ENCODE peak calls at places on chromosomes 13 and 19, in seven cellular contexts. Q, C, A, O, E, K and M are unnamed samples.
A peak's percentile ranks its signal among the peaks of the same experiment; 100 is the strongest.

GRCh38 chr13:88552966-88553365 is 881.8 kb downstream of the SLITRK5 start:
- DNase-seq in Q (no peak), C (no peak), A (no peak), O (no peak), E (no peak), K (no peak), M (no peak)

GRCh38 chr19:2474232-2475017 is 1.5 kb upstream of the GADD45B start:
- DNase-seq in Q (peak; percentile 88), C (peak; percentile 95), A (peak; percentile 91), O (peak; percentile 79), E (peak; percentile 64), K (peak; percentile 92), M (peak; percentile 85)

GRCh38 chr13:91056746-91057145 is 290.7 kb upstream of the MIR17HG start:
- DNase-seq in Q (no peak), C (no peak), A (no peak), O (no peak), E (no peak), K (no peak), M (no peak)

GRCh38 chr13:30486230-30487074 is 20.7 kb upstream of the HMGB1 start:
- DNase-seq in Q (no peak), C (no peak), A (peak; percentile 56), O (peak; percentile 37), E (peak; percentile 87), K (peak; percentile 16), M (no peak)

GRCh38 chr13:37014609-37015008 is 14.0 kb downstream of the EXOSC8 start:
- DNase-seq in Q (no peak), C (no peak), A (peak; percentile 2), O (no peak), E (no peak), K (peak; percentile 2), M (no peak)

GRCh38 chr19:46944918-46945628 is 74.6 kb upstream of the NPAS1 start:
- DNase-seq in Q (no peak), C (peak; percentile 90), A (peak; percentile 70), O (peak; percentile 53), E (no peak), K (peak; percentile 62), M (peak; percentile 61)

GRCh38 chr13:109251958-109252357 is 534.4 kb downstream of the IRS2 start:
- DNase-seq in Q (no peak), C (no peak), A (peak; percentile 50), O (no peak), E (peak; percentile 33), K (no peak), M (no peak)

GRCh38 chr19:45508931-45509691 is 1.8 kb downstream of the VASP start:
- DNase-seq in Q (no peak), C (peak; percentile 77), A (peak; percentile 79), O (peak; percentile 64), E (peak; percentile 50), K (peak; percentile 84), M (peak; percentile 80)

GRCh38 chr19:2668188-2668763 is 34.2 kb downstream of the GNG7 start:
- DNase-seq in Q (no peak), C (no peak), A (no peak), O (no peak), E (no peak), K (no peak), M (no peak)

GRCh38 chr13:32669030-32669646 is 82.9 kb downstream of the PDS5B start:
- DNase-seq in Q (no peak), C (peak; percentile 76), A (peak; percentile 55), O (peak; percentile 42), E (peak; percentile 39), K (peak; percentile 74), M (no peak)

GRCh38 chr13:74575729-74576125 is 441.5 kb upstream of the KLF12 start:
- DNase-seq in Q (peak; percentile 57), C (peak; percentile 86), A (peak; percentile 72), O (peak; percentile 49), E (no peak), K (peak; percentile 70), M (peak; percentile 18)

GRCh38 chr13:45454204-45454603 is 10.5 kb upstream of the COG3 start:
- DNase-seq in Q (no peak), C (no peak), A (no peak), O (no peak), E (no peak), K (no peak), M (no peak)

GRCh38 chr13:33119886-33120543 is 103.8 kb downstream of the KL start:
- DNase-seq in Q (no peak), C (no peak), A (peak; percentile 79), O (peak; percentile 73), E (peak; percentile 97), K (no peak), M (no peak)

GRCh38 chr13:73849292-73849691 is 284.9 kb downstream of the KLF12 start:
- DNase-seq in Q (no peak), C (peak; percentile 64), A (peak; percentile 47), O (peak; percentile 31), E (no peak), K (peak; percentile 60), M (no peak)

GRCh38 chr13:48979892-48980291 is 4.2 kb downstream of the FNDC3A start:
- DNase-seq in Q (no peak), C (no peak), A (no peak), O (no peak), E (no peak), K (no peak), M (no peak)

GRCh38 chr19:33429891-33430673 is 56.6 kb downstream of the CEBPG start:
- DNase-seq in Q (no peak), C (no peak), A (no peak), O (no peak), E (no peak), K (no peak), M (no peak)

GRCh38 chr13:24208314-24208713 is 47.8 kb downstream of the SPATA13 start:
- DNase-seq in Q (no peak), C (no peak), A (peak; percentile 90), O (peak; percentile 86), E (no peak), K (peak; percentile 82), M (no peak)

GRCh38 chr13:113002891-113003290 is 33.9 kb downstream of the MCF2L start:
- DNase-seq in Q (no peak), C (no peak), A (no peak), O (no peak), E (no peak), K (no peak), M (no peak)

GRCh38 chr13:59409651-59410200 is 754.0 kb downstream of the DIAPH3 start:
- DNase-seq in Q (no peak), C (peak; percentile 82), A (peak; percentile 21), O (peak; percentile 20), E (no peak), K (no peak), M (no peak)

GRCh38 chr13:102443234-102443633 is 41.4 kb upstream of the FGF14 start:
- DNase-seq in Q (no peak), C (no peak), A (no peak), O (no peak), E (no peak), K (no peak), M (no peak)

GRCh38 chr13:30881931-30882899 is 23.9 kb upstream of the MEDAG start:
- DNase-seq in Q (no peak), C (peak; percentile 24), A (no peak), O (no peak), E (no peak), K (no peak), M (no peak)

GRCh38 chr13:66348745-66349720 is 881.1 kb downstream of the PCDH9 start:
- DNase-seq in Q (no peak), C (no peak), A (no peak), O (no peak), E (no peak), K (peak; percentile 37), M (no peak)

GRCh38 chr13:62388515-62388914 is 972.9 kb upstream of the PCDH20 start:
- DNase-seq in Q (no peak), C (no peak), A (no peak), O (no peak), E (no peak), K (no peak), M (no peak)

GRCh38 chr13:62387642-62388041 is 972.0 kb upstream of the PCDH20 start:
- DNase-seq in Q (no peak), C (peak; percentile 24), A (no peak), O (no peak), E (no peak), K (peak; percentile 2), M (no peak)
- TF ChIP-seq CTCF in Q (no peak), C (peak; percentile 62), A (peak; percentile 26), O (peak; percentile 4), E (no peak), K (no peak), M (no peak)

GRCh38 chr13:26987614-26988013 is 184.0 kb downstream of the USP12 start:
- DNase-seq in Q (no peak), C (no peak), A (no peak), O (no peak), E (no peak), K (no peak), M (no peak)

GRCh38 chr13:26980099-26981031 is 191.2 kb downstream of the USP12 start:
- DNase-seq in Q (no peak), C (no peak), A (no peak), O (no peak), E (no peak), K (no peak), M (no peak)

GRCh38 chr13:26984337-26984736 is 187.3 kb downstream of the USP12 start:
- DNase-seq in Q (no peak), C (no peak), A (no peak), O (no peak), E (no peak), K (no peak), M (no peak)

GRCh38 chr13:26985285-26985878 is 186.2 kb downstream of the USP12 start:
- DNase-seq in Q (peak; percentile 56), C (peak; percentile 87), A (peak; percentile 64), O (peak; percentile 52), E (peak; percentile 74), K (peak; percentile 89), M (peak; percentile 80)

GRCh38 chr13:26983533-26984315 is 187.9 kb downstream of the USP12 start:
- DNase-seq in Q (no peak), C (no peak), A (peak; percentile 42), O (peak; percentile 22), E (no peak), K (no peak), M (no peak)
- H3K27ac ChIP-seq in Q (no peak overlapping the region), C (no peak overlapping the region), A (peak overlapping the region; percentile 80), O (no peak overlapping the region), E (peak overlapping the region; percentile 58), K (peak overlapping the region; percentile 98), M (peak overlapping the region; percentile 38)

DNA sequence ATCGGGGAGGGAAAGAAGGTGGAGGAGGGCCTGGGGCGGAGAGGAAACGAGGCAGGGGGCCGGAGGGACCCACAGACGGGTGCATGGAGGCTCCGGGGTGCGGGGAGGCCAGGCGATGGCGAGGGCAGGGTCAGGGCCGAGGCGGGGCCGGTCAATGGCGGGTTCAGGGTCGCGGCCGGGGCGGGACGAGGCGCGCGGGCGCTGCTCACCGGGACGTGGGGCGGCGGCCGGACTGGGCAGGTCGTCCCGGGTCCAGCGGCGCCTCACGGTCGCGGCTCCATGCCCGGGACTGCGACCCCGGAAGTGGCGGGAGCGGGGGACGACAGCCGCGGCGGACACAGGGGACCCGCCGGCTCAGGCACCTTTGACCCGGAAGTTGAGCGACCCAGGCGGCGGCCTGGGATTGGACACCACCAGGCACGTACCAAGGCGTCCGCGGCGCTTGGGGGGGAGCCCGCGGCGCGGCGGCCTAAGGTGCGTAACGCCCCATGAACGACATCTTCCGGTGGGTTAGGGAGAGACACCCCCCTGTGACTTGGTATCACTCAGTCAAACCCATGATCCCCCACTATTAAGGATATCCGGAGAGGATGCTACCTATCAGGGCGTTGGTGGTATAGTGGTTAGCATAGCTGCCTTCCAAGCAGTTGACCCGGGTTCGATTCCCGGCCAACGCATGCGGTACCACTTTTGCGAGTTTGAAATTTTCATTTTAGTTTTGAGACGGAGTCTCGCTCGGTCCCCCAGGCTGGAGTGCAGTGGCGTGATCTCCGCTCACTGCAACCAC is at the start of gene DPP9:
- DNase-seq in Q (peak; percentile 93), C (peak; percentile 99), A (peak; percentile 98), O (peak; percentile 96), E (peak; percentile 82), K (peak; percentile 99), M (peak; percentile 98)
- TF ChIP-seq CTCF in Q (no peak), C (peak; percentile 13), A (peak; percentile 40), O (no peak), E (no peak), K (peak; percentile 22), M (peak; percentile 53)

GRCh38 chr13:51827254-51827653 is 17.7 kb downstream of the TMEM272 start:
- DNase-seq in Q (no peak), C (no peak), A (no peak), O (no peak), E (no peak), K (no peak), M (no peak)
- H3K27ac ChIP-seq in Q (peak overlapping the region; percentile 79), C (no peak overlapping the region), A (no peak overlapping the region), O (no peak overlapping the region), E (no peak overlapping the region), K (no peak overlapping the region), M (no peak overlapping the region)